ENCODE peak calls at places on chromosomes 11 and 22, in nine cellular contexts. Y is posterior cingulate gyrus; R is activated CD4-positive, alpha-beta T cell treated with anti-CD3 and anti-CD28 coated beads, Interleukin-2, amount 50 U/mL, for 1 hour; A is activated gamma-delta T cell treated with Interleukin-2 at 50 U/mL for 16 hours; V is GM12865; D is GM06990; W is DMS79; X is upper lobe of left lung; I is fibroblast of mammary gland. Z is an unnamed sample.

GRCh38 chr22:34878996-34879395 is 187.0 kb upstream of the ISX start:
- DNase-seq in Y (no peak), R (no peak), A (no peak), V (no peak), D (no peak), W (no peak), X (no peak), I (no peak), Z (no peak)

GRCh38 chr11:27487706-27488105 is 15.1 kb upstream of the LGR4 start:
- DNase-seq in Y (no peak), R (no peak), A (no peak), V (no peak), D (no peak), W (no peak), X (no peak), I (no peak), Z (no peak)

GRCh38 chr11:17786824-17787525 is 52.4 kb downstream of the KCNC1 start:
- DNase-seq in Y (no peak), R (no peak), A (no peak), V (no peak), D (no peak), W (no peak), X (no peak), I (peak; percentile 93), Z (no peak)

GRCh38 chr11:47408598-47409439 is 429 bp downstream of the SLC39A13 start:
- DNase-seq in Y (peak; percentile 52), R (no peak), A (no peak), V (no peak), D (no peak), W (no peak), X (peak; percentile 64), I (peak; percentile 86), Z (no peak)

GRCh38 chr11:67045314-67045713 is 11.3 kb upstream of the RHOD start:
- DNase-seq in Y (peak; percentile 87), R (no peak), A (no peak), V (peak; percentile 55), D (peak; percentile 56), W (no peak), X (no peak), I (peak; percentile 96), Z (peak; percentile 20)

GRCh38 chr11:2662430-2663299 is 37.1 kb downstream of the KCNQ1OT1 start:
- DNase-seq in Y (no peak), R (no peak), A (no peak), V (no peak), D (no peak), W (no peak), X (no peak), I (no peak), Z (no peak)

GRCh38 chr22:31281733-31282132 is 10.6 kb downstream of the PIK3IP1 start:
- DNase-seq in Y (no peak), R (no peak), A (no peak), V (no peak), D (no peak), W (no peak), X (no peak), I (no peak), Z (no peak)

GRCh38 chr11:116787786-116788486 is at the start of gene ZPR1:
- DNase-seq in Y (peak; percentile 89), R (peak; percentile 85), A (peak; percentile 82), V (peak; percentile 76), D (peak; percentile 79), W (peak; percentile 95), X (peak; percentile 86), I (peak; percentile 48), Z (peak; percentile 74)

GRCh38 chr11:117992620-117993019 is 6.4 kb downstream of the IL10RA start:
- DNase-seq in Y (no peak), R (no peak), A (no peak), V (no peak), D (no peak), W (no peak), X (no peak), I (no peak), Z (no peak)

GRCh38 chr11:112377946-112378345 is 117.3 kb upstream of the PLET1 start:
- DNase-seq in Y (no peak), R (no peak), A (no peak), V (no peak), D (no peak), W (no peak), X (no peak), I (no peak), Z (no peak)

GRCh38 chr22:44683881-44684280 is 18.1 kb upstream of the PRR5 start:
- DNase-seq in Y (no peak), R (no peak), A (no peak), V (no peak), D (no peak), W (no peak), X (no peak), I (no peak), Z (no peak)

GRCh38 chr11:2262301-2263011 is 7.9 kb downstream of the ASCL2 start:
- DNase-seq in Y (no peak), R (no peak), A (no peak), V (no peak), D (no peak), W (no peak), X (no peak), I (no peak), Z (no peak)

GRCh38 chr11:8604078-8604723 is 10.2 kb upstream of the STK33 start:
- DNase-seq in Y (no peak), R (peak; percentile 11), A (no peak), V (peak; percentile 66), D (peak; percentile 44), W (no peak), X (peak; percentile 68), I (peak; percentile 100), Z (no peak)

GRCh38 chr22:38133331-38133730 is 22.8 kb upstream of the BAIAP2L2 start:
- DNase-seq in Y (no peak), R (no peak), A (no peak), V (no peak), D (no peak), W (no peak), X (no peak), I (no peak), Z (no peak)

GRCh38 chr11:61919113-61919840 is 1.9 kb upstream of the RAB3IL1 start:
- DNase-seq in Y (no peak), R (no peak), A (no peak), V (no peak), D (no peak), W (no peak), X (no peak), I (no peak), Z (no peak)

GRCh38 chr11:10984250-10984649 is 126.4 kb upstream of the ZBED5 start:
- DNase-seq in Y (no peak), R (no peak), A (no peak), V (no peak), D (no peak), W (no peak), X (no peak), I (peak; percentile 15), Z (no peak)

GRCh38 chr11:7513210-7514098 is at the start of gene PPFIBP2:
- DNase-seq in Y (peak; percentile 67), R (peak; percentile 78), A (peak; percentile 77), V (peak; percentile 89), D (peak; percentile 89), W (no peak), X (peak; percentile 85), I (peak; percentile 62), Z (peak; percentile 85)

GRCh38 chr22:31229402-31230140 is 17.5 kb downstream of the LIMK2 start:
- DNase-seq in Y (no peak), R (no peak), A (no peak), V (peak; percentile 65), D (no peak), W (no peak), X (peak; percentile 70), I (peak; percentile 65), Z (no peak)

GRCh38 chr11:13699041-13699440 is 30.6 kb downstream of the FAR1 start:
- DNase-seq in Y (no peak), R (no peak), A (no peak), V (no peak), D (no peak), W (no peak), X (no peak), I (no peak), Z (no peak)

GRCh38 chr11:134638796-134639540 is 226.9 kb upstream of the B3GAT1 start:
- DNase-seq in Y (peak; percentile 54), R (no peak), A (no peak), V (no peak), D (no peak), W (peak; percentile 50), X (no peak), I (no peak), Z (no peak)

GRCh38 chr11:86955674-86956522 is 703 bp upstream of the FZD4 start:
- DNase-seq in Y (peak; percentile 55), R (no peak), A (peak; percentile 7), V (peak; percentile 59), D (peak; percentile 61), W (peak; percentile 37), X (peak; percentile 88), I (peak; percentile 58), Z (no peak)

GRCh38 chr11:4713241-4713640 is 8.7 kb downstream of the MMP26 start:
- DNase-seq in Y (peak; percentile 13), R (no peak), A (no peak), V (no peak), D (no peak), W (no peak), X (no peak), I (no peak), Z (no peak)

GRCh38 chr22:46087816-46088277 is 62.5 kb upstream of the PPARA start:
- DNase-seq in Y (peak; percentile 96), R (no peak), A (no peak), V (no peak), D (no peak), W (no peak), X (peak; percentile 74), I (peak; percentile 93), Z (peak; percentile 89)

Z was measured in anterior cingulate cortex.